ENCODE peak calls at places on chromosomes 2 and 18, in eight cellular contexts. I, Y, W, H, A, K, U and T are unnamed samples.

GRCh38 chr2:205766765-205767359 is 84.6 kb downstream of the NRP2 start:
- DNase-seq in H (peak), Y (peak), K (peak), U (peak), A (peak), I (peak), W (peak), T (peak)

GRCh38 chr2:241035818-241036396 is 37.5 kb downstream of the SNED1 start:
- DNase-seq in H (no peak), I (no peak), Y (no peak), K (peak), W (no peak), A (no peak), U (no peak), T (no peak)

GRCh38 chr2:69012310-69013122 is 463 bp upstream of the ANTXR1 start:
- DNase-seq in K (peak), I (no peak), H (peak), W (no peak), A (no peak), Y (peak), U (peak), T (no peak)

GRCh38 chr2:222656544-222657446 is 903 bp upstream of the FARSB start:
- DNase-seq in Y (no peak), I (no peak), U (no peak), W (no peak), A (no peak), H (no peak), K (no peak), T (no peak)

GRCh38 chr2:230520875-230521155 is 104.8 kb downstream of the SP100 start:
- DNase-seq in W (no peak), I (no peak), U (no peak), H (no peak), K (no peak), A (peak), Y (no peak), T (no peak)

GRCh38 chr2:239392688-239393400 is 8.0 kb downstream of the HDAC4 start:
- DNase-seq in I (no peak), H (no peak), K (no peak), W (no peak), A (no peak), Y (no peak), U (no peak), T (no peak)

GRCh38 chr2:226832076-226832475 is 3.8 kb upstream of the RHBDD1 start:
- DNase-seq in I (no peak), K (no peak), W (no peak), Y (no peak), H (no peak), A (no peak), U (no peak), T (no peak)

GRCh38 chr2:47167149-47167548 is 12.0 kb upstream of the STPG4 start:
- DNase-seq in H (no peak), A (no peak), U (no peak), Y (no peak), I (no peak), K (no peak), W (no peak), T (no peak)

GRCh38 chr2:235692671-235693171 is 198.9 kb downstream of the AGAP1 start:
- DNase-seq in K (no peak), U (no peak), I (no peak), Y (no peak), W (no peak), H (no peak), A (no peak), T (no peak)

GRCh38 chr2:170277943-170278342 is 100.0 kb downstream of the MYO3B start:
- DNase-seq in A (no peak), Y (no peak), H (no peak), K (no peak), I (no peak), W (no peak), U (no peak), T (no peak)

GRCh38 chr2:191804711-191805230 is 42.1 kb downstream of the CAVIN2 start:
- DNase-seq in H (no peak), I (no peak), A (no peak), U (no peak), K (no peak), W (no peak), Y (no peak), T (no peak)

GRCh38 chr2:27369471-27370025 is 590 bp downstream of the EIF2B4 start:
- DNase-seq in U (no peak), W (no peak), K (no peak), H (peak), A (peak), Y (no peak), I (no peak), T (no peak)

GRCh38 chr18:13395577-13395976 is 177.0 kb downstream of the LDLRAD4 start:
- DNase-seq in W (no peak), U (no peak), K (no peak), A (no peak), I (no peak), H (no peak), Y (no peak), T (no peak)

GRCh38 chr2:85852979-85853498 is 35.8 kb downstream of the ST3GAL5 start:
- DNase-seq in I (no peak), U (peak), K (peak), A (no peak), W (no peak), Y (peak), H (no peak), T (peak)

GRCh38 chr2:152322222-152322621 is 12.8 kb upstream of the FMNL2 start:
- DNase-seq in U (no peak), A (no peak), Y (no peak), I (no peak), K (no peak), W (no peak), H (no peak), T (no peak)

GRCh38 chr2:231530099-231531085 is at the start of gene NMUR1:
- DNase-seq in H (peak), I (peak), W (peak), K (peak), A (no peak), U (peak), Y (peak), T (peak)